ENCODE peak calls at places on chromosomes 5 and 9, in four cellular contexts. H, M, B and T are unnamed samples.

GRCh38 chr9:134984372-134985240 is 66.9 kb upstream of the FCN1 start:
- DNase-seq in H (no peak), M (no peak), B (no peak), T (no peak)

GRCh38 chr9:89477811-89478583 is 19.9 kb downstream of the SEMA4D start:
- DNase-seq in H (no peak), M (no peak), B (no peak), T (no peak)

GRCh38 chr5:79621056-79621455 is 8.8 kb downstream of the TENT2 start:
- DNase-seq in H (no peak), M (no peak), B (no peak), T (no peak)

GRCh38 chr9:74821636-74822035 is 66.1 kb downstream of the TRPM6 start:
- DNase-seq in H (no peak), M (no peak), B (no peak), T (no peak)

GRCh38 chr5:144036476-144036875 is 134.0 kb downstream of the YIPF5 start:
- DNase-seq in H (no peak), M (no peak), B (no peak), T (no peak)

GRCh38 chr5:140429724-140430123 is 28.1 kb downstream of the ANKHD1 start:
- DNase-seq in H (no peak), M (no peak), B (no peak), T (no peak)

GRCh38 chr9:3332802-3333201 is 193.0 kb downstream of the RFX3 start:
- DNase-seq in H (no peak), M (no peak), B (no peak), T (no peak)

GRCh38 chr9:127875306-127875966 is 2.0 kb downstream of the AK1 start:
- DNase-seq in H (no peak), M (no peak), B (no peak), T (no peak)

GRCh38 chr5:4158750-4159447 is 563.3 kb downstream of the IRX1 start:
- DNase-seq in H (no peak), M (no peak), B (no peak), T (no peak)

GRCh38 chr5:132505641-132506040 is 15.1 kb upstream of the IRF1 start:
- DNase-seq in H (no peak), M (no peak), B (no peak), T (no peak)

GRCh38 chr9:36597412-36598178 is 24.9 kb downstream of the MELK start:
- DNase-seq in H (peak; percentile 58), M (no peak), B (no peak), T (peak; percentile 78)

GRCh38 chr5:132215329-132215728 is 12.3 kb downstream of the P4HA2 start:
- DNase-seq in H (no peak), M (no peak), B (no peak), T (peak; percentile 48)

GRCh38 chr5:140855772-140856674 is at the start of gene PCDHA10:
- DNase-seq in H (peak; percentile 6), M (no peak), B (no peak), T (no peak)

GRCh38 chr9:19009566-19009965 is 23.4 kb downstream of the SAXO1 start:
- DNase-seq in H (no peak), M (no peak), B (no peak), T (no peak)

GRCh38 chr5:17819786-17820185 is 185.5 kb downstream of the TAF11L14 start:
- DNase-seq in H (no peak), M (no peak), B (no peak), T (peak; percentile 47)

GRCh38 chr9:136050706-136051567 is 44.2 kb downstream of the NACC2 start:
- DNase-seq in H (peak; percentile 9), M (no peak), B (no peak), T (no peak)

GRCh38 chr9:120385606-120386389 is 194.2 kb downstream of the CDK5RAP2 start:
- DNase-seq in H (no peak), M (no peak), B (no peak), T (no peak)

GRCh38 chr9:130138791-130139190 is 33.4 kb upstream of the NCS1 start:
- DNase-seq in H (no peak), M (peak; percentile 43), B (no peak), T (no peak)

GRCh38 chr5:128644863-128645262 is 106.8 kb upstream of the FBN2 start:
- DNase-seq in H (no peak), M (no peak), B (no peak), T (no peak)

GRCh38 chr5:76084496-76085285 is 1.5 kb downstream of the SV2C start:
- DNase-seq in H (no peak), M (no peak), B (no peak), T (no peak)

GRCh38 chr9:77647659-77648457 is at the start of gene GNA14:
- DNase-seq in H (no peak), M (no peak), B (no peak), T (no peak)

DNA sequence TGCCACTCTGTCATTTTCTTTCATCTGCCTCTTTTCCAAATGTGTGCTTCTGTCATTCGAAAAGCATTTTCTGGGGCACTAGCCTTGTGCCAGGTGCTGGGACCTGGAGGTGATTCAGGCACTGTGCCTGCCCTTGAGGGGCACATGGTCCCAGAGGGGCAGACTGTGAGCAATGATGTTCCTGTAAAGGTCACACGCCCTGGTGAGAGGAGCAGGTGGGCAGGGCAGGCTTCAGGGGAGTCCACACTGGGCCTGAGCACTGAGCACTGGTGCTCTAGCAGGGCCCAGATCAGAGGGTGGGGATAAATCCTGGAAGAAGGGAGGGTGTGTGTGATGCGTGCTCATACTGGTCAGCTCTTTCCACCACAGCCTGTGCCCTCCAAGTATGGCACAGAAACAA is 77.8 kb downstream of the COL15A1 start:
- DNase-seq in H (no peak), M (no peak), B (no peak), T (no peak)
- TF ChIP-seq CHD4 in H (no peak), M (no peak), B (no peak), T (no peak)

GRCh38 chr5:176881816-176882565 is 17.2 kb downstream of the HK3 start:
- DNase-seq in H (no peak), M (no peak), B (no peak), T (no peak)

GRCh38 chr5:176886336-176887251 is 12.6 kb downstream of the HK3 start:
- DNase-seq in H (no peak), M (no peak), B (no peak), T (no peak)

GRCh38 chr5:176883700-176884570 is 15.2 kb downstream of the HK3 start:
- DNase-seq in H (no peak), M (no peak), B (no peak), T (no peak)

GRCh38 chr5:176882566-176882900 is 16.6 kb downstream of the HK3 start:
- DNase-seq in H (no peak), M (no peak), B (no peak), T (no peak)

GRCh38 chr5:176884571-176884890 is 14.6 kb downstream of the HK3 start:
- DNase-seq in H (no peak), M (no peak), B (no peak), T (no peak)
- TF ChIP-seq CHD4 in H (no peak), M (no peak), B (no peak), T (no peak)

GRCh38 chr5:108702546-108702945 is 45.2 kb upstream of the FER start:
- DNase-seq in H (no peak), M (no peak), B (no peak), T (no peak)

GRCh38 chr5:108696951-108697715 is 50.6 kb upstream of the FER start:
- DNase-seq in H (no peak), M (no peak), B (no peak), T (no peak)

GRCh38 chr5:108696407-108696806 is 51.3 kb upstream of the FER start:
- DNase-seq in H (no peak), M (no peak), B (no peak), T (no peak)

GRCh38 chr5:108703313-108703712 is 44.4 kb upstream of the FER start:
- DNase-seq in H (no peak), M (no peak), B (no peak), T (no peak)

DNA sequence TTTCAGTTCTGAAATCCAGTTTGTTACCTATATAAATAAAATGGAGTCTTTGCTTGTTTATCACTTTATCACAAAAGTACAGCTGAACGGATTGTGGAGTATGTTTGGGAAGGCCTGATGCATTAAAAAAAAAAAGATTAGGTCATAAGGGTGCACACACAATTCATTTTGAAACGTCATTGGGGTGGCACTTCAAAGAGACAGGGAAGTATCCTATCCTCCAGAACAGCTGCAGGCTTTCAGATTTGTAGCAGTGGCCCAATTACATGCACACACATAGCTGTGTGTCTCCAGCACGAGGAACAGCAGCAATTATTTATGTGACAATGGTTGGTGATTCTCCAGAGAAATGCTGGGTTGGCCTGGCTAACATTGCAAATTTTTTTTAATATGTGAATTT is 46.8 kb upstream of the FER start:
- DNase-seq in H (no peak), M (no peak), B (no peak), T (no peak)
- TF ChIP-seq CHD4 in H (no peak), M (no peak), B (no peak), T (no peak)

DNA sequence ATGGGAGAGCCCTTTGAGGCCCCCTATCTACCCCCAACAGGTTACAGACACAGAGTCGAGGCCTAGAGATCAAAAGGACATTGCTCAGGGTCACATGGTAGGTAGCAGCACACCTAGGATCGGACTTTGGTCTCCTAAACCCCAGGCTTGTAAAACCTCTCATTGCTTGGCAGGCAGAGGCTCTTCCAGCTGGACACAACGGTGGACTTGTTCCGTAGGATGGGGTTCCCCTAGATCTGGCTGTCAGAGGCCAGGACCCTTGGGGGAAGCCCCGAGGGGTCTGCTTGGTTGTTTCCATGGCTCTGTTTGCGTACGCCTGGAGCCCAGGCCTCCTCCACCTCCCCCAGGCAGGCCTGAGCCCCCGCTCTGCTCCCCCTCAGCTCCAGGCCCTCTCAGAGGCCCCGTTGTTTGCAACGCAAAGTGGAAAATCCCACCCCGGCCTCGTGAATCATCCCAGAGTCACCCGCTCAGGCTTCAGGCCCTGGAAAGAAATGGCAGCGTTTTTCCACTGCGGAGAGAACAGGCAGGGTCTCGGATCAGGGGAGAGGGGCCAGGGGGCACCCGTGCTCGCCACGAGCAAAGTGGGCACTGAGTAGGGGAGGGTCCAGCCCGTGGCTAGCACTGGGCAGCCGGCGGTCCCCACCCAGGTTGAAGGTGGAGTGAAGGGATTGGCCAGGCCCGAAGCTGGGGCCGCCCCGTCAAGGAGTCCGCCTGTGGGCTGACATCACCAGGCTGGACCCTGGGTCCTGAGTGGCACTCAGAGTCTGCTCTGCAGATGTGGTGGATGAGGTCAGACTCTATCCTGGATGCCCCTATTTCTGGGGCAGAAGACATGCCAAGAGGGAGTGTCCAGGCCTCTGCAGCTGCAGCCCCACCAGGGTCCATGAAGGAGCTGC is 19.8 kb downstream of the COL27A1 start:
- DNase-seq in H (peak; percentile 99), M (no peak), B (no peak), T (no peak)
- TF ChIP-seq CHD4 in H (peak; percentile 11), M (no peak), B (no peak), T (no peak)

GRCh38 chr9:123997665-123998277 is 13.8 kb upstream of the LHX2 start:
- DNase-seq in H (no peak), M (no peak), B (peak; percentile 81), T (no peak)
- TF ChIP-seq CHD4 in H (no peak), M (no peak), B (no peak), T (no peak)

GRCh38 chr5:173236531-173237501 is 1.8 kb upstream of the NKX2-5 start:
- DNase-seq in H (no peak), M (no peak), B (no peak), T (no peak)
- TF ChIP-seq CHD4 in H (no peak), M (no peak), B (no peak), T (no peak)

GRCh38 chr5:136598901-136599300 is 233.6 kb upstream of the TRPC7 start:
- DNase-seq in H (no peak), M (no peak), B (no peak), T (no peak)

GRCh38 chr5:136590581-136590980 is 225.2 kb upstream of the TRPC7 start:
- DNase-seq in H (no peak), M (no peak), B (no peak), T (no peak)

GRCh38 chr5:136600306-136600705 is 235.0 kb upstream of the TRPC7 start:
- DNase-seq in H (no peak), M (no peak), B (no peak), T (no peak)

GRCh38 chr5:136594416-136594815 is 229.1 kb upstream of the TRPC7 start:
- DNase-seq in H (no peak), M (no peak), B (no peak), T (no peak)
- TF ChIP-seq CHD4 in H (no peak), M (no peak), B (no peak), T (no peak)